ENCODE peak calls at places on chromosomes 11 and 22, in five cellular contexts. One of them, this sample, is unnamed.

GRCh38 chr11:125591659-125592304 is 870 bp upstream of the STT3A start:
- DNase-seq in small intestine: peak; percentile 54
- DNase-seq in germinal center: peak; percentile 34
- DNase-seq in nucleus accumbens: peak; percentile 34
- DNase-seq in activated T-helper 1 cell treated with anti-CD3 and anti-CD28 coated beads, Interleukin-12 subunit alpha, Interleukin-12 subunit beta, Interleukin-2, Interleukin-4 antibody, amounts not matched to agents 30 ng/mL and 10 ng/mL and 1 ng/mL, durations not matched to agents 14 hours and 24 hours and 36 hours: peak; percentile 14
- DNase-seq in this sample: peak; percentile 54

GRCh38 chr11:17240780-17241179 is 33.0 kb upstream of the PIK3C2A start:
- DNase-seq in activated T-helper 1 cell treated with anti-CD3 and anti-CD28 coated beads, Interleukin-12 subunit alpha, Interleukin-12 subunit beta, Interleukin-2, Interleukin-4 antibody, amounts not matched to agents 30 ng/mL and 10 ng/mL and 1 ng/mL, durations not matched to agents 14 hours and 24 hours and 36 hours: no peak
- DNase-seq in germinal center: no peak
- DNase-seq in small intestine: no peak
- DNase-seq in nucleus accumbens: no peak
- DNase-seq in this sample: no peak

GRCh38 chr11:78733031-78733430 is 158.4 kb upstream of the NARS2 start:
- DNase-seq in small intestine: no peak
- DNase-seq in activated T-helper 1 cell treated with anti-CD3 and anti-CD28 coated beads, Interleukin-12 subunit alpha, Interleukin-12 subunit beta, Interleukin-2, Interleukin-4 antibody, amounts not matched to agents 30 ng/mL and 10 ng/mL and 1 ng/mL, durations not matched to agents 14 hours and 24 hours and 36 hours: no peak
- DNase-seq in germinal center: no peak
- DNase-seq in nucleus accumbens: no peak
- DNase-seq in this sample: no peak

GRCh38 chr11:107078375-107078774 is 60.1 kb upstream of the GUCY1A2 start:
- DNase-seq in small intestine: no peak
- DNase-seq in germinal center: no peak
- DNase-seq in activated T-helper 1 cell treated with anti-CD3 and anti-CD28 coated beads, Interleukin-12 subunit alpha, Interleukin-12 subunit beta, Interleukin-2, Interleukin-4 antibody, amounts not matched to agents 30 ng/mL and 10 ng/mL and 1 ng/mL, durations not matched to agents 14 hours and 24 hours and 36 hours: no peak
- DNase-seq in nucleus accumbens: no peak
- DNase-seq in this sample: no peak

GRCh38 chr11:14179126-14179820 is 179.7 kb downstream of the RRAS2 start:
- DNase-seq in small intestine: no peak
- DNase-seq in germinal center: no peak
- DNase-seq in activated T-helper 1 cell treated with anti-CD3 and anti-CD28 coated beads, Interleukin-12 subunit alpha, Interleukin-12 subunit beta, Interleukin-2, Interleukin-4 antibody, amounts not matched to agents 30 ng/mL and 10 ng/mL and 1 ng/mL, durations not matched to agents 14 hours and 24 hours and 36 hours: no peak
- DNase-seq in nucleus accumbens: no peak
- DNase-seq in this sample: no peak

GRCh38 chr11:123587044-123587443 is 67.4 kb downstream of the SCN3B start:
- DNase-seq in activated T-helper 1 cell treated with anti-CD3 and anti-CD28 coated beads, Interleukin-12 subunit alpha, Interleukin-12 subunit beta, Interleukin-2, Interleukin-4 antibody, amounts not matched to agents 30 ng/mL and 10 ng/mL and 1 ng/mL, durations not matched to agents 14 hours and 24 hours and 36 hours: no peak
- DNase-seq in small intestine: peak; percentile 89
- DNase-seq in germinal center: no peak
- DNase-seq in nucleus accumbens: no peak
- DNase-seq in this sample: no peak

GRCh38 chr22:20442485-20443284 is 5.1 kb upstream of the SCARF2 start:
- DNase-seq in small intestine: no peak
- DNase-seq in germinal center: no peak
- DNase-seq in activated T-helper 1 cell treated with anti-CD3 and anti-CD28 coated beads, Interleukin-12 subunit alpha, Interleukin-12 subunit beta, Interleukin-2, Interleukin-4 antibody, amounts not matched to agents 30 ng/mL and 10 ng/mL and 1 ng/mL, durations not matched to agents 14 hours and 24 hours and 36 hours: no peak
- DNase-seq in nucleus accumbens: no peak
- DNase-seq in this sample: no peak

GRCh38 chr11:70183483-70184176 is 19.5 kb upstream of the FADD start:
- DNase-seq in small intestine: no peak
- DNase-seq in nucleus accumbens: no peak
- DNase-seq in activated T-helper 1 cell treated with anti-CD3 and anti-CD28 coated beads, Interleukin-12 subunit alpha, Interleukin-12 subunit beta, Interleukin-2, Interleukin-4 antibody, amounts not matched to agents 30 ng/mL and 10 ng/mL and 1 ng/mL, durations not matched to agents 14 hours and 24 hours and 36 hours: no peak
- DNase-seq in germinal center: no peak
- DNase-seq in this sample: no peak

GRCh38 chr11:66976048-66976467 is 954 bp downstream of the C11orf86 start:
- DNase-seq in activated T-helper 1 cell treated with anti-CD3 and anti-CD28 coated beads, Interleukin-12 subunit alpha, Interleukin-12 subunit beta, Interleukin-2, Interleukin-4 antibody, amounts not matched to agents 30 ng/mL and 10 ng/mL and 1 ng/mL, durations not matched to agents 14 hours and 24 hours and 36 hours: no peak
- DNase-seq in small intestine: no peak
- DNase-seq in germinal center: peak; percentile 31
- DNase-seq in nucleus accumbens: no peak
- DNase-seq in this sample: peak; percentile 68

GRCh38 chr11:134516529-134516928 is 104.5 kb upstream of the B3GAT1 start:
- DNase-seq in nucleus accumbens: no peak
- DNase-seq in activated T-helper 1 cell treated with anti-CD3 and anti-CD28 coated beads, Interleukin-12 subunit alpha, Interleukin-12 subunit beta, Interleukin-2, Interleukin-4 antibody, amounts not matched to agents 30 ng/mL and 10 ng/mL and 1 ng/mL, durations not matched to agents 14 hours and 24 hours and 36 hours: no peak
- DNase-seq in small intestine: peak; percentile 15
- DNase-seq in germinal center: no peak
- DNase-seq in this sample: no peak

GRCh38 chr11:5967708-5968107 is 586 bp downstream of the OR56A5 start:
- DNase-seq in small intestine: no peak
- DNase-seq in nucleus accumbens: no peak
- DNase-seq in germinal center: no peak
- DNase-seq in activated T-helper 1 cell treated with anti-CD3 and anti-CD28 coated beads, Interleukin-12 subunit alpha, Interleukin-12 subunit beta, Interleukin-2, Interleukin-4 antibody, amounts not matched to agents 30 ng/mL and 10 ng/mL and 1 ng/mL, durations not matched to agents 14 hours and 24 hours and 36 hours: no peak
- DNase-seq in this sample: no peak

GRCh38 chr11:43830928-43831440 is 49.6 kb upstream of the ALKBH3 start:
- DNase-seq in small intestine: peak; percentile 2
- DNase-seq in nucleus accumbens: peak; percentile 4
- DNase-seq in germinal center: no peak
- DNase-seq in activated T-helper 1 cell treated with anti-CD3 and anti-CD28 coated beads, Interleukin-12 subunit alpha, Interleukin-12 subunit beta, Interleukin-2, Interleukin-4 antibody, amounts not matched to agents 30 ng/mL and 10 ng/mL and 1 ng/mL, durations not matched to agents 14 hours and 24 hours and 36 hours: peak; percentile 2
- DNase-seq in this sample: no peak

GRCh38 chr11:14258177-14258935 is 100.6 kb downstream of the RRAS2 start:
- DNase-seq in germinal center: no peak
- DNase-seq in small intestine: peak; percentile 98
- DNase-seq in nucleus accumbens: no peak
- DNase-seq in activated T-helper 1 cell treated with anti-CD3 and anti-CD28 coated beads, Interleukin-12 subunit alpha, Interleukin-12 subunit beta, Interleukin-2, Interleukin-4 antibody, amounts not matched to agents 30 ng/mL and 10 ng/mL and 1 ng/mL, durations not matched to agents 14 hours and 24 hours and 36 hours: no peak
- DNase-seq in this sample: no peak

GRCh38 chr11:78188809-78189724 is at the start of gene USP35:
- DNase-seq in small intestine: peak; percentile 19
- DNase-seq in germinal center: no peak
- DNase-seq in activated T-helper 1 cell treated with anti-CD3 and anti-CD28 coated beads, Interleukin-12 subunit alpha, Interleukin-12 subunit beta, Interleukin-2, Interleukin-4 antibody, amounts not matched to agents 30 ng/mL and 10 ng/mL and 1 ng/mL, durations not matched to agents 14 hours and 24 hours and 36 hours: no peak
- DNase-seq in nucleus accumbens: no peak
- DNase-seq in this sample: no peak

GRCh38 chr11:8315463-8315862 is 51.8 kb upstream of the LMO1 start:
- DNase-seq in activated T-helper 1 cell treated with anti-CD3 and anti-CD28 coated beads, Interleukin-12 subunit alpha, Interleukin-12 subunit beta, Interleukin-2, Interleukin-4 antibody, amounts not matched to agents 30 ng/mL and 10 ng/mL and 1 ng/mL, durations not matched to agents 14 hours and 24 hours and 36 hours: no peak
- DNase-seq in nucleus accumbens: no peak
- DNase-seq in small intestine: no peak
- DNase-seq in germinal center: no peak
- DNase-seq in this sample: no peak

GRCh38 chr22:40118979-40119378 is 58.7 kb upstream of the TNRC6B start:
- DNase-seq in small intestine: no peak
- DNase-seq in germinal center: no peak
- DNase-seq in nucleus accumbens: no peak
- DNase-seq in activated T-helper 1 cell treated with anti-CD3 and anti-CD28 coated beads, Interleukin-12 subunit alpha, Interleukin-12 subunit beta, Interleukin-2, Interleukin-4 antibody, amounts not matched to agents 30 ng/mL and 10 ng/mL and 1 ng/mL, durations not matched to agents 14 hours and 24 hours and 36 hours: no peak
- DNase-seq in this sample: no peak

GRCh38 chr11:70068950-70069349 is 9.2 kb upstream of the ANO1 start:
- DNase-seq in nucleus accumbens: no peak
- DNase-seq in activated T-helper 1 cell treated with anti-CD3 and anti-CD28 coated beads, Interleukin-12 subunit alpha, Interleukin-12 subunit beta, Interleukin-2, Interleukin-4 antibody, amounts not matched to agents 30 ng/mL and 10 ng/mL and 1 ng/mL, durations not matched to agents 14 hours and 24 hours and 36 hours: no peak
- DNase-seq in small intestine: no peak
- DNase-seq in germinal center: no peak
- DNase-seq in this sample: no peak

GRCh38 chr11:120904116-120904515 is 119.8 kb upstream of the TBCEL start:
- DNase-seq in small intestine: no peak
- DNase-seq in nucleus accumbens: no peak
- DNase-seq in activated T-helper 1 cell treated with anti-CD3 and anti-CD28 coated beads, Interleukin-12 subunit alpha, Interleukin-12 subunit beta, Interleukin-2, Interleukin-4 antibody, amounts not matched to agents 30 ng/mL and 10 ng/mL and 1 ng/mL, durations not matched to agents 14 hours and 24 hours and 36 hours: no peak
- DNase-seq in germinal center: no peak
- DNase-seq in this sample: no peak

GRCh38 chr11:123672568-123672967 is 18.1 kb upstream of the SCN3B start:
- DNase-seq in small intestine: no peak
- DNase-seq in activated T-helper 1 cell treated with anti-CD3 and anti-CD28 coated beads, Interleukin-12 subunit alpha, Interleukin-12 subunit beta, Interleukin-2, Interleukin-4 antibody, amounts not matched to agents 30 ng/mL and 10 ng/mL and 1 ng/mL, durations not matched to agents 14 hours and 24 hours and 36 hours: no peak
- DNase-seq in germinal center: no peak
- DNase-seq in nucleus accumbens: no peak
- DNase-seq in this sample: no peak

GRCh38 chr11:47538741-47539575 is 14.0 kb downstream of the CELF1 start:
- DNase-seq in nucleus accumbens: peak; percentile 5
- DNase-seq in germinal center: no peak
- DNase-seq in activated T-helper 1 cell treated with anti-CD3 and anti-CD28 coated beads, Interleukin-12 subunit alpha, Interleukin-12 subunit beta, Interleukin-2, Interleukin-4 antibody, amounts not matched to agents 30 ng/mL and 10 ng/mL and 1 ng/mL, durations not matched to agents 14 hours and 24 hours and 36 hours: no peak
- DNase-seq in small intestine: no peak
- DNase-seq in this sample: no peak

GRCh38 chr11:10567466-10567865 is 999 bp downstream of the LYVE1 start:
- DNase-seq in small intestine: no peak
- DNase-seq in nucleus accumbens: no peak
- DNase-seq in germinal center: no peak
- DNase-seq in activated T-helper 1 cell treated with anti-CD3 and anti-CD28 coated beads, Interleukin-12 subunit alpha, Interleukin-12 subunit beta, Interleukin-2, Interleukin-4 antibody, amounts not matched to agents 30 ng/mL and 10 ng/mL and 1 ng/mL, durations not matched to agents 14 hours and 24 hours and 36 hours: no peak
- DNase-seq in this sample: no peak

GRCh38 chr11:68258363-68258765 is 13.4 kb downstream of the C11orf24 start:
- DNase-seq in nucleus accumbens: no peak
- DNase-seq in germinal center: no peak
- DNase-seq in small intestine: no peak
- DNase-seq in activated T-helper 1 cell treated with anti-CD3 and anti-CD28 coated beads, Interleukin-12 subunit alpha, Interleukin-12 subunit beta, Interleukin-2, Interleukin-4 antibody, amounts not matched to agents 30 ng/mL and 10 ng/mL and 1 ng/mL, durations not matched to agents 14 hours and 24 hours and 36 hours: no peak
- DNase-seq in this sample: no peak

GRCh38 chr11:6210274-6210955 is 5.1 kb downstream of the C11orf42 start:
- DNase-seq in germinal center: no peak
- DNase-seq in nucleus accumbens: no peak
- DNase-seq in activated T-helper 1 cell treated with anti-CD3 and anti-CD28 coated beads, Interleukin-12 subunit alpha, Interleukin-12 subunit beta, Interleukin-2, Interleukin-4 antibody, amounts not matched to agents 30 ng/mL and 10 ng/mL and 1 ng/mL, durations not matched to agents 14 hours and 24 hours and 36 hours: no peak
- DNase-seq in small intestine: no peak
- DNase-seq in this sample: no peak

GRCh38 chr22:49825944-49826602 is 1.6 kb downstream of the BRD1 start:
- DNase-seq in germinal center: no peak
- DNase-seq in activated T-helper 1 cell treated with anti-CD3 and anti-CD28 coated beads, Interleukin-12 subunit alpha, Interleukin-12 subunit beta, Interleukin-2, Interleukin-4 antibody, amounts not matched to agents 30 ng/mL and 10 ng/mL and 1 ng/mL, durations not matched to agents 14 hours and 24 hours and 36 hours: peak; percentile 38
- DNase-seq in small intestine: peak; percentile 76
- DNase-seq in nucleus accumbens: no peak
- DNase-seq in this sample: peak; percentile 71

GRCh38 chr11:11464555-11464954 is 111.5 kb upstream of the CSNK2A3 start:
- DNase-seq in activated T-helper 1 cell treated with anti-CD3 and anti-CD28 coated beads, Interleukin-12 subunit alpha, Interleukin-12 subunit beta, Interleukin-2, Interleukin-4 antibody, amounts not matched to agents 30 ng/mL and 10 ng/mL and 1 ng/mL, durations not matched to agents 14 hours and 24 hours and 36 hours: no peak
- DNase-seq in small intestine: no peak
- DNase-seq in germinal center: no peak
- DNase-seq in nucleus accumbens: no peak
- DNase-seq in this sample: no peak

GRCh38 chr22:17119481-17120202 is 1.5 kb downstream of the TMEM121B start:
- DNase-seq in germinal center: no peak
- DNase-seq in small intestine: peak; percentile 52
- DNase-seq in activated T-helper 1 cell treated with anti-CD3 and anti-CD28 coated beads, Interleukin-12 subunit alpha, Interleukin-12 subunit beta, Interleukin-2, Interleukin-4 antibody, amounts not matched to agents 30 ng/mL and 10 ng/mL and 1 ng/mL, durations not matched to agents 14 hours and 24 hours and 36 hours: no peak
- DNase-seq in nucleus accumbens: no peak
- DNase-seq in this sample: peak; percentile 78

GRCh38 chr11:47964546-47964945 is 15.8 kb upstream of the PTPRJ start:
- DNase-seq in small intestine: no peak
- DNase-seq in nucleus accumbens: no peak
- DNase-seq in activated T-helper 1 cell treated with anti-CD3 and anti-CD28 coated beads, Interleukin-12 subunit alpha, Interleukin-12 subunit beta, Interleukin-2, Interleukin-4 antibody, amounts not matched to agents 30 ng/mL and 10 ng/mL and 1 ng/mL, durations not matched to agents 14 hours and 24 hours and 36 hours: no peak
- DNase-seq in germinal center: no peak
- DNase-seq in this sample: no peak

GRCh38 chr11:44651535-44652130 is 75.1 kb upstream of the TSPAN18 start:
- DNase-seq in nucleus accumbens: no peak
- DNase-seq in activated T-helper 1 cell treated with anti-CD3 and anti-CD28 coated beads, Interleukin-12 subunit alpha, Interleukin-12 subunit beta, Interleukin-2, Interleukin-4 antibody, amounts not matched to agents 30 ng/mL and 10 ng/mL and 1 ng/mL, durations not matched to agents 14 hours and 24 hours and 36 hours: no peak
- DNase-seq in small intestine: no peak
- DNase-seq in germinal center: peak; percentile 49
- DNase-seq in this sample: peak; percentile 85

GRCh38 chr11:36817336-36817965 is 219.4 kb upstream of the RAG2 start:
- DNase-seq in nucleus accumbens: no peak
- DNase-seq in germinal center: no peak
- DNase-seq in activated T-helper 1 cell treated with anti-CD3 and anti-CD28 coated beads, Interleukin-12 subunit alpha, Interleukin-12 subunit beta, Interleukin-2, Interleukin-4 antibody, amounts not matched to agents 30 ng/mL and 10 ng/mL and 1 ng/mL, durations not matched to agents 14 hours and 24 hours and 36 hours: no peak
- DNase-seq in small intestine: no peak
- DNase-seq in this sample: no peak

GRCh38 chr22:50209893-50210292 is 9.1 kb downstream of the SELENOO start:
- DNase-seq in small intestine: peak; percentile 68
- DNase-seq in germinal center: peak; percentile 76
- DNase-seq in activated T-helper 1 cell treated with anti-CD3 and anti-CD28 coated beads, Interleukin-12 subunit alpha, Interleukin-12 subunit beta, Interleukin-2, Interleukin-4 antibody, amounts not matched to agents 30 ng/mL and 10 ng/mL and 1 ng/mL, durations not matched to agents 14 hours and 24 hours and 36 hours: no peak
- DNase-seq in nucleus accumbens: peak; percentile 38
- DNase-seq in this sample: peak; percentile 89

GRCh38 chr11:2521681-2522630 is 77.1 kb downstream of the KCNQ1 start:
- DNase-seq in activated T-helper 1 cell treated with anti-CD3 and anti-CD28 coated beads, Interleukin-12 subunit alpha, Interleukin-12 subunit beta, Interleukin-2, Interleukin-4 antibody, amounts not matched to agents 30 ng/mL and 10 ng/mL and 1 ng/mL, durations not matched to agents 14 hours and 24 hours and 36 hours: no peak
- DNase-seq in nucleus accumbens: no peak
- DNase-seq in small intestine: no peak
- DNase-seq in germinal center: no peak
- DNase-seq in this sample: no peak

GRCh38 chr11:12114487-12115033 is 4.2 kb downstream of the MICAL2 start:
- DNase-seq in activated T-helper 1 cell treated with anti-CD3 and anti-CD28 coated beads, Interleukin-12 subunit alpha, Interleukin-12 subunit beta, Interleukin-2, Interleukin-4 antibody, amounts not matched to agents 30 ng/mL and 10 ng/mL and 1 ng/mL, durations not matched to agents 14 hours and 24 hours and 36 hours: no peak
- DNase-seq in nucleus accumbens: no peak
- DNase-seq in small intestine: no peak
- DNase-seq in germinal center: no peak
- DNase-seq in this sample: no peak

GRCh38 chr11:115961168-115962003 is 457.2 kb upstream of the CADM1 start:
- DNase-seq in activated T-helper 1 cell treated with anti-CD3 and anti-CD28 coated beads, Interleukin-12 subunit alpha, Interleukin-12 subunit beta, Interleukin-2, Interleukin-4 antibody, amounts not matched to agents 30 ng/mL and 10 ng/mL and 1 ng/mL, durations not matched to agents 14 hours and 24 hours and 36 hours: no peak
- DNase-seq in germinal center: no peak
- DNase-seq in nucleus accumbens: no peak
- DNase-seq in small intestine: no peak
- DNase-seq in this sample: no peak

GRCh38 chr11:79940165-79940564 is 499.3 kb upstream of the TENM4 start:
- DNase-seq in nucleus accumbens: no peak
- DNase-seq in activated T-helper 1 cell treated with anti-CD3 and anti-CD28 coated beads, Interleukin-12 subunit alpha, Interleukin-12 subunit beta, Interleukin-2, Interleukin-4 antibody, amounts not matched to agents 30 ng/mL and 10 ng/mL and 1 ng/mL, durations not matched to agents 14 hours and 24 hours and 36 hours: no peak
- DNase-seq in germinal center: no peak
- DNase-seq in small intestine: no peak
- DNase-seq in this sample: no peak

GRCh38 chr22:38967451-38968450 is 10.3 kb downstream of the APOBEC3A start:
- DNase-seq in activated T-helper 1 cell treated with anti-CD3 and anti-CD28 coated beads, Interleukin-12 subunit alpha, Interleukin-12 subunit beta, Interleukin-2, Interleukin-4 antibody, amounts not matched to agents 30 ng/mL and 10 ng/mL and 1 ng/mL, durations not matched to agents 14 hours and 24 hours and 36 hours: no peak
- DNase-seq in small intestine: no peak
- DNase-seq in nucleus accumbens: no peak
- DNase-seq in germinal center: no peak
- DNase-seq in this sample: no peak

GRCh38 chr11:1131033-1131911 is 26.5 kb upstream of the MUC5AC start:
- DNase-seq in small intestine: no peak
- DNase-seq in nucleus accumbens: no peak
- DNase-seq in activated T-helper 1 cell treated with anti-CD3 and anti-CD28 coated beads, Interleukin-12 subunit alpha, Interleukin-12 subunit beta, Interleukin-2, Interleukin-4 antibody, amounts not matched to agents 30 ng/mL and 10 ng/mL and 1 ng/mL, durations not matched to agents 14 hours and 24 hours and 36 hours: no peak
- DNase-seq in germinal center: no peak
- DNase-seq in this sample: peak; percentile 59

GRCh38 chr11:88631497-88631896 is 294.0 kb upstream of the CTSC start:
- DNase-seq in germinal center: no peak
- DNase-seq in nucleus accumbens: no peak
- DNase-seq in activated T-helper 1 cell treated with anti-CD3 and anti-CD28 coated beads, Interleukin-12 subunit alpha, Interleukin-12 subunit beta, Interleukin-2, Interleukin-4 antibody, amounts not matched to agents 30 ng/mL and 10 ng/mL and 1 ng/mL, durations not matched to agents 14 hours and 24 hours and 36 hours: no peak
- DNase-seq in small intestine: no peak
- DNase-seq in this sample: no peak